ENCODE peak calls at places on chromosomes 12 and 14, in five cellular contexts. H is fibroblast of the aortic adventitia, S is colonic mucosa, G is fibroblast of mammary gland, X is SK-N-DZ. J is an unnamed sample.

GRCh38 chr12:6425588-6426531 is 18.9 kb upstream of the CD27 start:
- DNase-seq in X (peak; percentile 40), S (no peak), G (peak; percentile 22), H (no peak), J (no peak)

GRCh38 chr14:52111583-52111982 is 42.7 kb upstream of the NID2 start:
- DNase-seq in S (no peak), X (no peak), G (peak; percentile 91), H (peak; percentile 79), J (no peak)

GRCh38 chr12:81206425-81206824 is 128.5 kb downstream of the ACSS3 start:
- DNase-seq in H (no peak), G (no peak), X (no peak), S (no peak), J (no peak)

GRCh38 chr12:13024151-13024946 is 19.8 kb upstream of the FAM234B start:
- DNase-seq in X (no peak), H (peak; percentile 77), G (peak; percentile 88), S (no peak), J (no peak)

GRCh38 chr14:61132894-61133293 is 148.2 kb downstream of the TMEM30B start:
- DNase-seq in H (no peak), G (no peak), X (no peak), S (no peak), J (no peak)

GRCh38 chr14:88129306-88130056 is 124.5 kb downstream of the GPR65 start:
- DNase-seq in G (peak; percentile 97), H (peak; percentile 91), S (no peak), X (peak; percentile 32), J (no peak)

GRCh38 chr12:56221233-56221756 is 427 bp downstream of the RNF41 start:
- DNase-seq in S (peak; percentile 53), H (peak; percentile 94), G (peak; percentile 60), X (peak; percentile 36), J (no peak)

GRCh38 chr12:132536102-132536876 is 46.3 kb downstream of the FBRSL1 start:
- DNase-seq in H (no peak), X (no peak), G (no peak), S (no peak), J (no peak)

GRCh38 chr12:75900781-75901254 is 130.8 kb downstream of the PHLDA1 start:
- DNase-seq in X (no peak), G (no peak), S (no peak), H (no peak), J (no peak)

J was measured in cardiac septum.